ENCODE peak calls at places on chromosomes 1 and 21, in seven cellular contexts. P is NCI-H1092 treated with DMSO at 0.1 percent for 48 hours, O is aorta, T is EL, X is iPS-NIHi11, D is left lung, K is activated gamma-delta T cell. F is an unnamed sample.

GRCh38 chr1:229024528-229025119 is 246.3 kb upstream of the RAB4A start:
- DNase-seq in P (no peak), O (peak), T (peak), X (no peak), D (no peak), K (no peak), F (no peak)

GRCh38 chr1:45769261-45769932 is 18.9 kb upstream of the IPP start:
- DNase-seq in P (no peak), O (no peak), T (no peak), X (peak), D (no peak), K (no peak), F (no peak)

GRCh38 chr1:55010194-55010886 is 11.6 kb downstream of the BSND start:
- DNase-seq in P (no peak), O (peak), T (no peak), X (no peak), D (no peak), K (no peak), F (no peak)

GRCh38 chr1:212970085-212970484 is 19.7 kb downstream of the VASH2 start:
- DNase-seq in P (no peak), O (no peak), T (no peak), X (no peak), D (no peak), K (no peak), F (no peak)

GRCh38 chr1:35359995-35360394 is 91.5 kb downstream of the ZMYM4 start:
- DNase-seq in P (no peak), O (no peak), T (no peak), X (no peak), D (no peak), K (no peak), F (no peak)

GRCh38 chr1:99755664-99756063 is 10.8 kb downstream of the FRRS1 start:
- DNase-seq in P (no peak), O (no peak), T (no peak), X (no peak), D (no peak), K (no peak), F (no peak)

GRCh38 chr1:2961661-2962060 is 59.6 kb upstream of the ACTRT2 start:
- DNase-seq in P (no peak), O (no peak), T (no peak), X (no peak), D (peak), K (no peak), F (peak)

GRCh38 chr1:117897551-117897950 is 31.9 kb downstream of the GDAP2 start:
- DNase-seq in P (no peak), O (no peak), T (no peak), X (no peak), D (no peak), K (no peak), F (no peak)

GRCh38 chr21:15060776-15061175 is 4.0 kb downstream of the NRIP1 start:
- DNase-seq in P (no peak), O (no peak), T (peak), X (no peak), D (no peak), K (no peak), F (no peak)

GRCh38 chr1:39684313-39684664 is 6.9 kb downstream of the HPCAL4 start:
- DNase-seq in P (no peak), O (peak), T (no peak), X (no peak), D (no peak), K (no peak), F (no peak)

GRCh38 chr1:94265931-94266330 is 28.5 kb upstream of the ARHGAP29 start:
- DNase-seq in P (no peak), O (no peak), T (peak), X (no peak), D (no peak), K (no peak), F (no peak)

F was measured in suprapubic skin.